ENCODE peak calls at places on chromosomes 1 and 21, in eight cellular contexts. A is nephron progenitor cell; B is CD4-positive, alpha-beta T cell; X is Calu3; D is WTC11; N is psoas muscle; I is fibroblast of villous mesenchyme; P is neural progenitor cell. G is an unnamed sample.

GRCh38 chr1:197810812-197811211 is 35.5 kb upstream of the DENND1B start:
- DNase-seq in A (no peak), B (no peak), X (no peak), D (no peak), N (no peak), I (no peak), P (no peak), G (no peak)

GRCh38 chr1:221643404-221644175 is 98.3 kb downstream of the DUSP10 start:
- DNase-seq in A (no peak), B (no peak), X (no peak), D (no peak), N (no peak), I (no peak), P (no peak), G (peak)

GRCh38 chr1:113453771-113454083 is 63.4 kb downstream of the MAGI3 start:
- DNase-seq in A (no peak), B (no peak), X (no peak), D (no peak), N (no peak), I (no peak), P (no peak), G (no peak)

GRCh38 chr21:38766987-38767722 is 38.6 kb upstream of the ETS2 start:
- DNase-seq in A (no peak), B (peak), X (peak), D (no peak), N (no peak), I (no peak), P (no peak), G (peak)

GRCh38 chr21:30251781-30252180 is 31.0 kb downstream of the KRTAP24-1 start:
- DNase-seq in A (no peak), B (no peak), X (no peak), D (no peak), N (no peak), I (no peak), P (no peak), G (no peak)

GRCh38 chr1:181746224-181746623 is 262.9 kb downstream of the CACNA1E start:
- DNase-seq in A (no peak), B (no peak), X (no peak), D (no peak), N (no peak), I (no peak), P (no peak), G (no peak)

GRCh38 chr1:146012703-146013565 is 8.6 kb downstream of the HJV start:
- DNase-seq in A (no peak), B (peak), X (peak), D (no peak), N (no peak), I (peak), P (peak), G (peak)

GRCh38 chr1:24452922-24453481 is 37.4 kb downstream of the NIPAL3 start:
- DNase-seq in A (no peak), B (no peak), X (no peak), D (no peak), N (no peak), I (no peak), P (no peak), G (no peak)

GRCh38 chr1:236868625-236869467 is 73.8 kb downstream of the MTR start:
- DNase-seq in A (peak), B (peak), X (peak), D (peak), N (no peak), I (peak), P (peak), G (peak)

GRCh38 chr1:63601061-63601460 is 7.8 kb downstream of the PGM1 start:
- DNase-seq in A (no peak), B (no peak), X (no peak), D (no peak), N (no peak), I (no peak), P (no peak), G (no peak)

GRCh38 chr1:174337000-174337681 is 110.6 kb upstream of the GPR52 start:
- DNase-seq in A (no peak), B (no peak), X (no peak), D (no peak), N (no peak), I (no peak), P (no peak), G (no peak)

GRCh38 chr1:109412551-109412950 is 13.7 kb downstream of the PSMA5 start:
- DNase-seq in A (no peak), B (no peak), X (no peak), D (no peak), N (no peak), I (no peak), P (peak), G (no peak)

GRCh38 chr1:93980320-93980744 is 71.1 kb upstream of the GCLM start:
- DNase-seq in A (peak), B (no peak), X (peak), D (peak), N (no peak), I (peak), P (peak), G (no peak)

GRCh38 chr1:234631721-234632125 is 21.7 kb upstream of the IRF2BP2 start:
- DNase-seq in A (no peak), B (no peak), X (peak), D (no peak), N (no peak), I (peak), P (no peak), G (no peak)

GRCh38 chr1:37473431-37474050 is 839 bp upstream of the ZC3H12A start:
- DNase-seq in A (no peak), B (no peak), X (peak), D (no peak), N (no peak), I (peak), P (no peak), G (peak)
- TF ChIP-seq CTCF in A (no peak), B (no peak), X (no peak), D (no peak), N (no peak), I (no peak), P (no peak), G (no peak)

GRCh38 chr1:16986113-16986512 is 5.7 kb upstream of the MFAP2 start:
- DNase-seq in A (no peak), B (no peak), X (no peak), D (no peak), N (no peak), I (no peak), P (no peak), G (no peak)

GRCh38 chr1:16988210-16988609 is 7.8 kb upstream of the MFAP2 start:
- DNase-seq in A (no peak), B (no peak), X (no peak), D (no peak), N (no peak), I (no peak), P (no peak), G (no peak)

GRCh38 chr1:16989676-16990391 is 9.4 kb upstream of the MFAP2 start:
- DNase-seq in A (no peak), B (no peak), X (no peak), D (no peak), N (no peak), I (no peak), P (no peak), G (no peak)

GRCh38 chr1:16984717-16985116 is 4.3 kb upstream of the MFAP2 start:
- DNase-seq in A (no peak), B (no peak), X (no peak), D (no peak), N (peak), I (peak), P (no peak), G (no peak)

DNA sequence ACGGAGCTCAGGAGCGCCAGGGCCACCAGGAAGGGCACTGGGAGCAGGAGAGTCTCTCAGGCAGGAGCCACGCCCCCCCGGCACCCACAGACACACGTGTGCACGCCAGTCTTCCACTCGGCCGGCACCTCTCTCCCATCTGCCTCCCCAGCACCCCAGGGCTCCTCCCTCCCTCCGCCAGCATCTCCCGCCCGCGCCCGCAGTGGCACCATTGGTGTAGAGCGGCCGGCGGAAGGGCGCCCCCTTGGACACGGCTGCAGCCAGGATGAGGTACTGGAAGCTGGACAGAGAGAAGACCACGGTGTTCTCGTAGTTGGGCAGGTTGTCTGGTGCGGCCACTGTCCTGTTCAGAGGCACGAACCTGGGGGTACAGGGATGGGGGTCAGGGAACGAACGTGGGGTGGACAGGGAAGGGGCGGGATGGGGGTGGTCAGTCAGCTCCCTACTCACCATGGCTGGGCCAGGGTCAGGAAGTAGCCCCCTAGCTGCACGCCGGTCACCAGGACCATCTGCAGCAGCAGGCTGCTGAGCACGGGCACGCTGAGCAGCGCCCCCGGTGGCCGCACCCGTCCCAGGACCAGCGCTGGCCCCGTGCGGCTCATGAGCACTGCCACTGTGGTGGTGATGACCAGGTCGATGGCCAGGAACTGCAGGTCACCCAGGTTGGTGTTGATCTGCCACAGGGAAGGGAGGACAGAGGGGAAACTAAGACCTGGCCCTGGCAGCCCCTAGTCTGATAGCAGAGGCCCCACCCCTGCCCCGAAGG is 6.4 kb upstream of the MFAP2 start:
- DNase-seq in A (peak), B (no peak), X (peak), D (peak), N (no peak), I (no peak), P (peak), G (no peak)
- TF ChIP-seq CTCF in A (peak), B (no peak), X (peak), D (peak), N (no peak), I (peak), P (peak), G (no peak)

DNA sequence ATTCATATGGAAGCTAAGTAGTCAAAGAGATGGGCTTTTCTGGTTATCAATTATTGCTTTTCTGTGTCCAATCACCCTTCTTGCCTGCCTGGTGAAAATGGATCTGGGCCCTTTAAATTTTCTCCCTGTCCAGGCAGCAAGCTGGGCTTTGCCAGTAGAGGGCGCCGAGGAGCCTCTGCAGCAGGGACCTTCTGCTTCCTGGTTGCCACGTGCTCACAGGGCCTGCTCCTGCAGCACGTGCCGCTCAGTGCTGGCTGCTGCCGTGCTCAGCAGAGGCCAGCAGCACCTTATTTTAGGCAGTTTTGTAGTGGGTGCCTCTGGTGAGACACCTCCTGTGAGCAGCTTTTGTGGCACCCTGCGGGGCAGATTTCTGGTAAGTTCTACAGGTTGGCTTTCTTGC is 4.0 kb downstream of the ACTL8 start:
- DNase-seq in A (no peak), B (no peak), X (peak), D (peak), N (no peak), I (no peak), P (no peak), G (no peak)
- TF ChIP-seq CTCF in A (peak), B (no peak), X (peak), D (peak), N (no peak), I (peak), P (peak), G (peak)

GRCh38 chr1:25809929-25810328 is 9.8 kb upstream of the MTFR1L start:
- DNase-seq in A (no peak), B (no peak), X (no peak), D (no peak), N (no peak), I (no peak), P (no peak), G (peak)
- TF ChIP-seq CTCF in A (no peak), B (no peak), X (no peak), D (no peak), N (no peak), I (no peak), P (no peak), G (peak)

GRCh38 chr1:66354311-66354922 is 179.5 kb upstream of the SGIP1 start:
- DNase-seq in A (no peak), B (no peak), X (no peak), D (no peak), N (no peak), I (peak), P (no peak), G (no peak)
- TF ChIP-seq CTCF in A (no peak), B (no peak), X (no peak), D (no peak), N (no peak), I (no peak), P (no peak), G (no peak)

GRCh38 chr1:164638506-164639202 is 79.7 kb downstream of the PBX1 start:
- DNase-seq in A (no peak), B (no peak), X (no peak), D (no peak), N (no peak), I (no peak), P (no peak), G (no peak)
- TF ChIP-seq CTCF in A (no peak), B (no peak), X (no peak), D (no peak), N (no peak), I (no peak), P (no peak), G (no peak)

G was measured in GM13976.